ENCODE peak calls at places on chromosome 20, in six cellular contexts. One of them, this sample, is unnamed.

GRCh38 chr20:58497076-58497665 is 18.0 kb downstream of the APCDD1L start:
- DNase-seq in A673: no peak
- DNase-seq in tibial nerve: no peak
- DNase-seq in mammary epithelial cell: no peak
- DNase-seq in IMR-90: no peak
- DNase-seq in H9: peak; percentile 14
- DNase-seq in this sample: no peak

GRCh38 chr20:36472656-36473071 is 68.7 kb upstream of the MYL9 start:
- DNase-seq in H9: peak; percentile 87
- DNase-seq in IMR-90: no peak
- DNase-seq in mammary epithelial cell: peak; percentile 73
- DNase-seq in tibial nerve: no peak
- DNase-seq in A673: no peak
- DNase-seq in this sample: no peak

GRCh38 chr20:2849529-2849928 is 9.0 kb downstream of the VPS16 start:
- DNase-seq in mammary epithelial cell: no peak
- DNase-seq in IMR-90: no peak
- DNase-seq in H9: no peak
- DNase-seq in tibial nerve: no peak
- DNase-seq in A673: no peak
- DNase-seq in this sample: no peak

GRCh38 chr20:6613280-6613861 is 154.1 kb upstream of the BMP2 start:
- DNase-seq in IMR-90: no peak
- DNase-seq in mammary epithelial cell: peak; percentile 54
- DNase-seq in tibial nerve: no peak
- DNase-seq in A673: no peak
- DNase-seq in H9: no peak
- DNase-seq in this sample: no peak

GRCh38 chr20:21640556-21640955 is 64.9 kb upstream of the PAX1 start:
- DNase-seq in tibial nerve: no peak
- DNase-seq in H9: peak; percentile 69
- DNase-seq in A673: peak; percentile 34
- DNase-seq in IMR-90: no peak
- DNase-seq in mammary epithelial cell: peak; percentile 21
- DNase-seq in this sample: no peak

GRCh38 chr20:56995635-56996075 is 270.8 kb downstream of the BMP7 start:
- DNase-seq in A673: peak; percentile 17
- DNase-seq in IMR-90: no peak
- DNase-seq in H9: peak; percentile 79
- DNase-seq in mammary epithelial cell: peak; percentile 17
- DNase-seq in tibial nerve: no peak
- DNase-seq in this sample: peak; percentile 67

GRCh38 chr20:45012682-45013302 is 46.5 kb downstream of the STK4 start:
- DNase-seq in H9: peak; percentile 59
- DNase-seq in mammary epithelial cell: no peak
- DNase-seq in IMR-90: peak; percentile 57
- DNase-seq in tibial nerve: no peak
- DNase-seq in A673: no peak
- DNase-seq in this sample: no peak

GRCh38 chr20:24983896-24984295 is 8.7 kb downstream of the APMAP start:
- DNase-seq in H9: no peak
- DNase-seq in A673: no peak
- DNase-seq in IMR-90: no peak
- DNase-seq in mammary epithelial cell: no peak
- DNase-seq in tibial nerve: no peak
- DNase-seq in this sample: no peak

GRCh38 chr20:5863040-5863811 is 87.1 kb downstream of the TRMT6 start:
- DNase-seq in H9: no peak
- DNase-seq in IMR-90: peak; percentile 72
- DNase-seq in mammary epithelial cell: peak; percentile 71
- DNase-seq in A673: peak; percentile 51
- DNase-seq in tibial nerve: no peak
- DNase-seq in this sample: no peak

GRCh38 chr20:62707981-62708521 is 585 bp upstream of the NTSR1 start:
- DNase-seq in A673: peak; percentile 73
- DNase-seq in mammary epithelial cell: no peak
- DNase-seq in IMR-90: no peak
- DNase-seq in tibial nerve: no peak
- DNase-seq in H9: peak; percentile 79
- DNase-seq in this sample: peak; percentile 41

GRCh38 chr20:61120595-61121515 is 131.2 kb upstream of the CDH4 start:
- DNase-seq in A673: peak; percentile 87
- DNase-seq in tibial nerve: no peak
- DNase-seq in mammary epithelial cell: peak; percentile 76
- DNase-seq in H9: peak; percentile 80
- DNase-seq in IMR-90: peak; percentile 69
- DNase-seq in this sample: no peak

GRCh38 chr20:44001667-44002596 is 87.3 kb downstream of the TOX2 start:
- DNase-seq in IMR-90: no peak
- DNase-seq in mammary epithelial cell: no peak
- DNase-seq in tibial nerve: no peak
- DNase-seq in H9: no peak
- DNase-seq in A673: no peak
- DNase-seq in this sample: no peak

GRCh38 chr20:38729767-38730166 is 5.5 kb downstream of the SLC32A1 start:
- DNase-seq in tibial nerve: no peak
- DNase-seq in H9: no peak
- DNase-seq in IMR-90: no peak
- DNase-seq in mammary epithelial cell: no peak
- DNase-seq in A673: no peak
- DNase-seq in this sample: no peak

GRCh38 chr20:59363094-59363493 is 62.7 kb downstream of the EDN3 start:
- DNase-seq in mammary epithelial cell: no peak
- DNase-seq in A673: no peak
- DNase-seq in H9: no peak
- DNase-seq in tibial nerve: no peak
- DNase-seq in IMR-90: no peak
- DNase-seq in this sample: no peak

GRCh38 chr20:42063176-42063575 is 445.0 kb upstream of the CHD6 start:
- DNase-seq in A673: no peak
- DNase-seq in IMR-90: no peak
- DNase-seq in H9: no peak
- DNase-seq in mammary epithelial cell: no peak
- DNase-seq in tibial nerve: no peak
- DNase-seq in this sample: no peak

GRCh38 chr20:24737212-24737850 is 211.7 kb upstream of the CST7 start:
- DNase-seq in mammary epithelial cell: no peak
- DNase-seq in H9: no peak
- DNase-seq in IMR-90: no peak
- DNase-seq in A673: no peak
- DNase-seq in tibial nerve: no peak
- DNase-seq in this sample: no peak

GRCh38 chr20:45908086-45908485 is 3.9 kb downstream of the PLTP start:
- DNase-seq in A673: no peak
- DNase-seq in IMR-90: no peak
- DNase-seq in tibial nerve: no peak
- DNase-seq in H9: no peak
- DNase-seq in mammary epithelial cell: no peak
- DNase-seq in this sample: no peak

GRCh38 chr20:1467355-1468116 is 887 bp upstream of the NSFL1C start:
- DNase-seq in mammary epithelial cell: no peak
- DNase-seq in H9: peak; percentile 43
- DNase-seq in A673: no peak
- DNase-seq in IMR-90: no peak
- DNase-seq in tibial nerve: no peak
- DNase-seq in this sample: no peak

GRCh38 chr20:35448788-35449373 is 6.5 kb upstream of the CEP250 start:
- DNase-seq in mammary epithelial cell: no peak
- DNase-seq in H9: no peak
- DNase-seq in IMR-90: no peak
- DNase-seq in tibial nerve: no peak
- DNase-seq in A673: no peak
- DNase-seq in this sample: no peak

GRCh38 chr20:1434571-1435336 is 31.9 kb downstream of the NSFL1C start:
- DNase-seq in A673: no peak
- DNase-seq in IMR-90: peak; percentile 92
- DNase-seq in H9: no peak
- DNase-seq in tibial nerve: no peak
- DNase-seq in mammary epithelial cell: peak; percentile 89
- DNase-seq in this sample: peak; percentile 64

GRCh38 chr20:34512955-34513419 is 3.2 kb upstream of the DYNLRB1 start:
- DNase-seq in IMR-90: no peak
- DNase-seq in tibial nerve: no peak
- DNase-seq in mammary epithelial cell: no peak
- DNase-seq in H9: no peak
- DNase-seq in A673: no peak
- DNase-seq in this sample: no peak

GRCh38 chr20:4813076-4813838 is 91.5 kb downstream of the PRND start:
- DNase-seq in IMR-90: no peak
- DNase-seq in tibial nerve: no peak
- DNase-seq in H9: no peak
- DNase-seq in mammary epithelial cell: no peak
- DNase-seq in A673: no peak
- DNase-seq in this sample: peak; percentile 81

GRCh38 chr20:16292227-16292626 is 281.0 kb downstream of the KIF16B start:
- DNase-seq in tibial nerve: no peak
- DNase-seq in H9: no peak
- DNase-seq in IMR-90: peak; percentile 14
- DNase-seq in mammary epithelial cell: peak; percentile 20
- DNase-seq in A673: no peak
- DNase-seq in this sample: no peak

GRCh38 chr20:40961176-40961575 is 67.4 kb upstream of the TOP1 start:
- DNase-seq in mammary epithelial cell: no peak
- DNase-seq in H9: peak; percentile 17
- DNase-seq in A673: no peak
- DNase-seq in IMR-90: no peak
- DNase-seq in tibial nerve: no peak
- DNase-seq in this sample: no peak
- H3K4me1 ChIP-seq in mammary epithelial cell: peaks cover 21% of the 10 kb centered on the region
- H3K4me1 ChIP-seq in H9: no peaks in the 10 kb centered on the region
- H3K4me1 ChIP-seq in A673: no peaks in the 10 kb centered on the region
- H3K4me1 ChIP-seq in IMR-90: no peaks in the 10 kb centered on the region
- H3K4me1 ChIP-seq in tibial nerve: no peaks in the 10 kb centered on the region
- H3K4me1 ChIP-seq in this sample: no peaks in the 10 kb centered on the region

DNA sequence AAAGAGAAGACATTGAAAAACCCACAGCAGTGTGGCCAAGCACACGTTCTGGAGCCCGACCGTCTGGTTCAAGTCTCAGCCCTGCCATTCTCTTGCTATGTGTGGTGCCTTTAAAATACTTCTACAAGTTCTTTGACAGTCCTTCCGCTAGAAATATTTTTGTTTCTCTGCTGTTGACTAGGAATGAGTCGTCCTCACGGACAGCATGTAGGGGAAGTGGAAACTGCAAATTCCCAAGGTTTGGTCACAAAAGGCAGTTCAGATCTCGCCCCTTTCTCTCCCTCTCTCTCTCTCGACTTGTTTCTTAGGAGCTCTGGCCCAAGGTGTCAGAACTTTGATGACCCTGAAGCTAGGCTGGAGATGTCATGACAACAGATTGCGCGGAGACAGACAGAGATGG is 368.8 kb upstream of the SULF2 start:
- DNase-seq in H9: no peak
- DNase-seq in mammary epithelial cell: no peak
- DNase-seq in IMR-90: no peak
- DNase-seq in tibial nerve: no peak
- DNase-seq in A673: no peak
- DNase-seq in this sample: peak; percentile 1
- H3K27ac ChIP-seq in H9: no peak overlapping the region
- H3K27ac ChIP-seq in mammary epithelial cell: no peak overlapping the region
- H3K27ac ChIP-seq in IMR-90: no peak overlapping the region
- H3K27ac ChIP-seq in tibial nerve: no peak overlapping the region
- H3K27ac ChIP-seq in A673: no peak overlapping the region
- H3K27ac ChIP-seq in this sample: no peak overlapping the region

GRCh38 chr20:49602370-49603208 is 34.7 kb upstream of the PTGIS start:
- DNase-seq in tibial nerve: no peak
- DNase-seq in A673: no peak
- DNase-seq in IMR-90: peak; percentile 41
- DNase-seq in H9: no peak
- DNase-seq in mammary epithelial cell: no peak
- DNase-seq in this sample: no peak

GRCh38 chr20:49597825-49598395 is 30.0 kb upstream of the PTGIS start:
- DNase-seq in mammary epithelial cell: no peak
- DNase-seq in tibial nerve: no peak
- DNase-seq in H9: no peak
- DNase-seq in IMR-90: no peak
- DNase-seq in A673: no peak
- DNase-seq in this sample: no peak

GRCh38 chr20:49601153-49601924 is 33.4 kb upstream of the PTGIS start:
- DNase-seq in H9: no peak
- DNase-seq in mammary epithelial cell: no peak
- DNase-seq in tibial nerve: no peak
- DNase-seq in IMR-90: no peak
- DNase-seq in A673: no peak
- DNase-seq in this sample: no peak

GRCh38 chr20:49603209-49603627 is 35.3 kb upstream of the PTGIS start:
- DNase-seq in A673: no peak
- DNase-seq in IMR-90: peak; percentile 45
- DNase-seq in tibial nerve: no peak
- DNase-seq in mammary epithelial cell: no peak
- DNase-seq in H9: peak; percentile 71
- DNase-seq in this sample: no peak

DNA sequence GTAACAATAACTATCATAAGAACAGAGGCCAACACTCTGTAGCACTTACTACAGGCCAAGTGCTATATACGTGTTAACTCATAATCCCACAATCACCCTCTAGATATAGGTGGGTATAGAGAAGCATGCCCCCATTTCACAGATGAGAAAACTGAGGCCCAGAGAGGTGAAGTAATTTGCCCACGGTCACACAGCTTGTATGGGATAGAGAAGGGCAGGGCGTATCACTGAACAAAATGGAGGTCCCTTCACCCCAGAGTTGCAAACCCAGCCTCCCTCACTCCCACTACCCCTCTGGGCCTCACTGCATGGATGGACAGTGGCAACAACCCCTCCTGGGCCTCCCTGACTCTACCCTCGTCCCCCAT is 31.8 kb upstream of the PTGIS start:
- DNase-seq in A673: no peak
- DNase-seq in H9: no peak
- DNase-seq in mammary epithelial cell: no peak
- DNase-seq in tibial nerve: no peak
- DNase-seq in IMR-90: no peak
- DNase-seq in this sample: no peak
- H3K4me1 ChIP-seq in A673: no peaks in the 10 kb centered on the region
- H3K4me1 ChIP-seq in H9: no peaks in the 10 kb centered on the region
- H3K4me1 ChIP-seq in mammary epithelial cell: peaks cover 5% of the 10 kb centered on the region
- H3K4me1 ChIP-seq in tibial nerve: no peaks in the 10 kb centered on the region
- H3K4me1 ChIP-seq in IMR-90: peaks cover 14% of the 10 kb centered on the region
- H3K4me1 ChIP-seq in this sample: peaks cover 4% of the 10 kb centered on the region

GRCh38 chr20:31673943-31674463 is 36.3 kb downstream of the COX4I2 start:
- DNase-seq in mammary epithelial cell: no peak
- DNase-seq in H9: no peak
- DNase-seq in tibial nerve: no peak
- DNase-seq in A673: no peak
- DNase-seq in IMR-90: no peak
- DNase-seq in this sample: no peak

GRCh38 chr20:31676534-31677030 is 38.9 kb downstream of the COX4I2 start:
- DNase-seq in mammary epithelial cell: no peak
- DNase-seq in A673: no peak
- DNase-seq in tibial nerve: no peak
- DNase-seq in IMR-90: no peak
- DNase-seq in H9: no peak
- DNase-seq in this sample: no peak

GRCh38 chr20:31677553-31678260 is 40.0 kb downstream of the COX4I2 start:
- DNase-seq in H9: no peak
- DNase-seq in A673: no peak
- DNase-seq in IMR-90: no peak
- DNase-seq in tibial nerve: no peak
- DNase-seq in mammary epithelial cell: no peak
- DNase-seq in this sample: no peak

GRCh38 chr20:31674895-31675827 is 37.4 kb downstream of the COX4I2 start:
- DNase-seq in tibial nerve: no peak
- DNase-seq in A673: peak; percentile 91
- DNase-seq in IMR-90: peak; percentile 64
- DNase-seq in mammary epithelial cell: peak; percentile 78
- DNase-seq in H9: no peak
- DNase-seq in this sample: peak; percentile 87

GRCh38 chr20:31675828-31676533 is 38.3 kb downstream of the COX4I2 start:
- DNase-seq in mammary epithelial cell: no peak
- DNase-seq in A673: peak; percentile 31
- DNase-seq in H9: no peak
- DNase-seq in IMR-90: peak; percentile 25
- DNase-seq in tibial nerve: no peak
- DNase-seq in this sample: no peak
- H3K27ac ChIP-seq in mammary epithelial cell: no peak overlapping the region
- H3K27ac ChIP-seq in A673: peak overlapping the region; percentile 72
- H3K27ac ChIP-seq in H9: no peak overlapping the region
- H3K27ac ChIP-seq in IMR-90: no peak overlapping the region
- H3K27ac ChIP-seq in tibial nerve: peak overlapping the region; percentile 89
- H3K27ac ChIP-seq in this sample: peak overlapping the region; percentile 77

This sample was measured in left lung.